ENCODE peak calls at places on chromosome 21, in four cellular contexts. One of them, this sample, is unnamed.

GRCh38 chr21:26845066-26845749 is at the start of gene ADAMTS1:
- DNase-seq in IMR-90: peak
- DNase-seq in cardiac septum: peak
- DNase-seq in non-pigmented ciliary epithelial cell: no peak
- DNase-seq in this sample: no peak

GRCh38 chr21:44279621-44280260 is 5.9 kb upstream of the AIRE start:
- DNase-seq in IMR-90: no peak
- DNase-seq in cardiac septum: no peak
- DNase-seq in non-pigmented ciliary epithelial cell: no peak
- DNase-seq in this sample: no peak

GRCh38 chr21:24112020-24112419 is 1495.3 kb downstream of the MRPL39 start:
- DNase-seq in IMR-90: peak
- DNase-seq in cardiac septum: no peak
- DNase-seq in non-pigmented ciliary epithelial cell: no peak
- DNase-seq in this sample: no peak

GRCh38 chr21:17679002-17679600 is 66.4 kb upstream of the BTG3 start:
- DNase-seq in IMR-90: peak
- DNase-seq in cardiac septum: no peak
- DNase-seq in non-pigmented ciliary epithelial cell: peak
- DNase-seq in this sample: peak

GRCh38 chr21:19981938-19982337 is 1016.3 kb upstream of the NCAM2 start:
- DNase-seq in IMR-90: no peak
- DNase-seq in cardiac septum: no peak
- DNase-seq in non-pigmented ciliary epithelial cell: no peak
- DNase-seq in this sample: peak

GRCh38 chr21:43851593-43851992 is 13.4 kb upstream of the AGPAT3 start:
- DNase-seq in IMR-90: no peak
- DNase-seq in cardiac septum: no peak
- DNase-seq in non-pigmented ciliary epithelial cell: no peak
- DNase-seq in this sample: no peak

GRCh38 chr21:37916795-37917142 is 512 bp upstream of the KCNJ6 start:
- DNase-seq in IMR-90: no peak
- DNase-seq in cardiac septum: no peak
- DNase-seq in non-pigmented ciliary epithelial cell: no peak
- DNase-seq in this sample: no peak

GRCh38 chr21:34908424-34909055 is 140.6 kb downstream of the RUNX1 start:
- DNase-seq in IMR-90: no peak
- DNase-seq in cardiac septum: no peak
- DNase-seq in non-pigmented ciliary epithelial cell: no peak
- DNase-seq in this sample: peak

GRCh38 chr21:31909153-31909771 is 36.4 kb downstream of the HUNK start:
- DNase-seq in IMR-90: peak
- DNase-seq in cardiac septum: no peak
- DNase-seq in non-pigmented ciliary epithelial cell: no peak
- DNase-seq in this sample: no peak

GRCh38 chr21:34928637-34929036 is 120.5 kb downstream of the RUNX1 start:
- DNase-seq in IMR-90: no peak
- DNase-seq in cardiac septum: no peak
- DNase-seq in non-pigmented ciliary epithelial cell: no peak
- DNase-seq in this sample: no peak

GRCh38 chr21:33855190-33855589 is 60.4 kb downstream of the ATP5PO start:
- DNase-seq in IMR-90: no peak
- DNase-seq in cardiac septum: no peak
- DNase-seq in non-pigmented ciliary epithelial cell: no peak
- DNase-seq in this sample: peak

GRCh38 chr21:46457801-46458314 is 833 bp upstream of the DIP2A start:
- DNase-seq in IMR-90: peak
- DNase-seq in cardiac septum: no peak
- DNase-seq in non-pigmented ciliary epithelial cell: no peak
- DNase-seq in this sample: peak

GRCh38 chr21:46191686-46192575 is 7.7 kb upstream of the SPATC1L start:
- DNase-seq in IMR-90: no peak
- DNase-seq in cardiac septum: peak
- DNase-seq in non-pigmented ciliary epithelial cell: no peak
- DNase-seq in this sample: no peak

GRCh38 chr21:44082648-44083436 is 24.4 kb upstream of the PWP2 start:
- DNase-seq in IMR-90: no peak
- DNase-seq in cardiac septum: peak
- DNase-seq in non-pigmented ciliary epithelial cell: no peak
- DNase-seq in this sample: no peak

GRCh38 chr21:41672543-41672915 is 94.3 kb downstream of the RIPK4 start:
- DNase-seq in IMR-90: no peak
- DNase-seq in cardiac septum: no peak
- DNase-seq in non-pigmented ciliary epithelial cell: no peak
- DNase-seq in this sample: no peak

GRCh38 chr21:45363921-45364463 is 41.0 kb upstream of the COL18A1 start:
- DNase-seq in IMR-90: peak
- DNase-seq in cardiac septum: peak
- DNase-seq in non-pigmented ciliary epithelial cell: peak
- DNase-seq in this sample: peak

GRCh38 chr21:38955495-38955894 is 149.8 kb downstream of the ETS2 start:
- DNase-seq in IMR-90: peak
- DNase-seq in cardiac septum: peak
- DNase-seq in non-pigmented ciliary epithelial cell: no peak
- DNase-seq in this sample: no peak

GRCh38 chr21:31780944-31781343 is 49.0 kb upstream of the SCAF4 start:
- DNase-seq in IMR-90: no peak
- DNase-seq in cardiac septum: no peak
- DNase-seq in non-pigmented ciliary epithelial cell: no peak
- DNase-seq in this sample: no peak

GRCh38 chr21:44551290-44552015 is at the start of gene KRTAP10-2:
- DNase-seq in IMR-90: no peak
- DNase-seq in cardiac septum: no peak
- DNase-seq in non-pigmented ciliary epithelial cell: no peak
- DNase-seq in this sample: no peak

GRCh38 chr21:28111151-28111619 is 881.5 kb downstream of the LTN1 start:
- DNase-seq in IMR-90: peak
- DNase-seq in cardiac septum: peak
- DNase-seq in non-pigmented ciliary epithelial cell: peak
- DNase-seq in this sample: no peak

GRCh38 chr21:36747114-36747814 is 48.3 kb downstream of the SIM2 start:
- DNase-seq in IMR-90: no peak
- DNase-seq in cardiac septum: no peak
- DNase-seq in non-pigmented ciliary epithelial cell: no peak
- DNase-seq in this sample: peak

GRCh38 chr21:45557611-45558043 is 15.4 kb upstream of the SLC19A1 start:
- DNase-seq in IMR-90: no peak
- DNase-seq in cardiac septum: peak
- DNase-seq in non-pigmented ciliary epithelial cell: no peak
- DNase-seq in this sample: no peak

GRCh38 chr21:41865002-41865777 is 14.0 kb downstream of the PRDM15 start:
- DNase-seq in IMR-90: no peak
- DNase-seq in cardiac septum: peak
- DNase-seq in non-pigmented ciliary epithelial cell: no peak
- DNase-seq in this sample: no peak

GRCh38 chr21:38095220-38095619 is 161.6 kb upstream of the KCNJ15 start:
- DNase-seq in IMR-90: no peak
- DNase-seq in cardiac septum: no peak
- DNase-seq in non-pigmented ciliary epithelial cell: peak
- DNase-seq in this sample: no peak

GRCh38 chr21:45975017-45975595 is 6.5 kb upstream of the COL6A1 start:
- DNase-seq in IMR-90: peak
- DNase-seq in cardiac septum: peak
- DNase-seq in non-pigmented ciliary epithelial cell: no peak
- DNase-seq in this sample: no peak

GRCh38 chr21:45552696-45553391 is 10.6 kb upstream of the SLC19A1 start:
- DNase-seq in IMR-90: no peak
- DNase-seq in cardiac septum: peak
- DNase-seq in non-pigmented ciliary epithelial cell: no peak
- DNase-seq in this sample: no peak

GRCh38 chr21:21464691-21465090 is 466.5 kb downstream of the NCAM2 start:
- DNase-seq in IMR-90: no peak
- DNase-seq in cardiac septum: no peak
- DNase-seq in non-pigmented ciliary epithelial cell: no peak
- DNase-seq in this sample: no peak

GRCh38 chr21:39150316-39150715 is 32.9 kb downstream of the PSMG1 start:
- DNase-seq in IMR-90: no peak
- DNase-seq in cardiac septum: no peak
- DNase-seq in non-pigmented ciliary epithelial cell: no peak
- DNase-seq in this sample: no peak

GRCh38 chr21:35227774-35228173 is 178.7 kb upstream of the RUNX1 start:
- DNase-seq in IMR-90: no peak
- DNase-seq in cardiac septum: no peak
- DNase-seq in non-pigmented ciliary epithelial cell: no peak
- DNase-seq in this sample: no peak

GRCh38 chr21:16192900-16193299 is 463.1 kb downstream of the USP25 start:
- DNase-seq in IMR-90: peak
- DNase-seq in cardiac septum: no peak
- DNase-seq in non-pigmented ciliary epithelial cell: no peak
- DNase-seq in this sample: no peak

GRCh38 chr21:19290328-19290727 is 886.7 kb upstream of the TMPRSS15 start:
- DNase-seq in IMR-90: no peak
- DNase-seq in cardiac septum: no peak
- DNase-seq in non-pigmented ciliary epithelial cell: no peak
- DNase-seq in this sample: no peak

GRCh38 chr21:27802816-27803475 is 836.1 kb upstream of the ADAMTS5 start:
- DNase-seq in IMR-90: peak
- DNase-seq in cardiac septum: no peak
- DNase-seq in non-pigmented ciliary epithelial cell: no peak
- DNase-seq in this sample: peak

GRCh38 chr21:45012661-45013270 is 61.6 kb upstream of the ADARB1 start:
- DNase-seq in IMR-90: no peak
- DNase-seq in cardiac septum: peak
- DNase-seq in non-pigmented ciliary epithelial cell: no peak
- DNase-seq in this sample: no peak

GRCh38 chr21:31991356-31992331 is 118.8 kb downstream of the HUNK start:
- DNase-seq in IMR-90: no peak
- DNase-seq in cardiac septum: no peak
- DNase-seq in non-pigmented ciliary epithelial cell: no peak
- DNase-seq in this sample: peak